ENCODE peak calls at places on chromosomes 7 and 10, in six cellular contexts. O is A549, H is HCT116, D is GM12878, P is endothelial cell of umbilical vein, T is K562. L is an unnamed sample.

GRCh38 chr10:110020265-110020664 is 12.5 kb downstream of the ADD3 start:
- DNase-seq in O (no peak), H (no peak), D (no peak), P (no peak), T (no peak), L (no peak)

GRCh38 chr10:103765981-103766380 is 89.4 kb downstream of the SH3PXD2A start:
- DNase-seq in O (no peak), H (no peak), D (no peak), P (no peak), T (no peak), L (peak; percentile 30)

GRCh38 chr10:67297637-67298181 is 371.9 kb downstream of the LRRTM3 start:
- DNase-seq in O (no peak), H (no peak), D (no peak), P (no peak), T (no peak), L (no peak)

GRCh38 chr10:99658622-99659030 is 683 bp upstream of the ENTPD7 start:
- DNase-seq in O (no peak), H (peak; percentile 12), D (no peak), P (peak; percentile 63), T (peak; percentile 32), L (peak; percentile 51)

GRCh38 chr7:157855016-157855415 is 518.2 kb downstream of the DNAJB6 start:
- DNase-seq in O (no peak), H (no peak), D (no peak), P (no peak), T (no peak), L (no peak)

GRCh38 chr10:35546824-35547225 is 58.3 kb upstream of the GJD4 start:
- DNase-seq in O (peak; percentile 35), H (no peak), D (no peak), P (no peak), T (no peak), L (no peak)

GRCh38 chr10:46231087-46231486 is 55.7 kb upstream of the ANTXRL start:
- DNase-seq in O (no peak), H (no peak), D (no peak), P (no peak), T (no peak), L (no peak)

GRCh38 chr7:106217089-106217542 is 67.7 kb downstream of the NAMPT start:
- DNase-seq in O (peak; percentile 38), H (peak; percentile 21), D (no peak), P (peak; percentile 86), T (peak; percentile 25), L (no peak)

GRCh38 chr7:106499897-106500296 is 161.1 kb downstream of the CCDC71L start:
- DNase-seq in O (no peak), H (no peak), D (no peak), P (no peak), T (no peak), L (no peak)

GRCh38 chr10:99598781-99599481 is 21.3 kb downstream of the SLC25A28 start:
- DNase-seq in O (no peak), H (no peak), D (no peak), P (no peak), T (no peak), L (no peak)

GRCh38 chr7:106464169-106464568 is 179.4 kb upstream of the NAMPT start:
- DNase-seq in O (no peak), H (no peak), D (no peak), P (no peak), T (no peak), L (no peak)

GRCh38 chr7:33748793-33749192 is 156.5 kb upstream of the BMPER start:
- DNase-seq in O (no peak), H (no peak), D (no peak), P (no peak), T (no peak), L (no peak)

GRCh38 chr10:77391605-77392235 is 245.9 kb downstream of the KCNMA1 start:
- DNase-seq in O (peak; percentile 74), H (peak; percentile 74), D (no peak), P (peak; percentile 63), T (peak; percentile 69), L (peak; percentile 66)

GRCh38 chr7:157652954-157653826 is 316.4 kb downstream of the DNAJB6 start:
- DNase-seq in O (no peak), H (no peak), D (no peak), P (no peak), T (no peak), L (no peak)

GRCh38 chr7:129561677-129562424 is 49.7 kb upstream of the NRF1 start:
- DNase-seq in O (no peak), H (no peak), D (no peak), P (no peak), T (no peak), L (peak; percentile 50)

GRCh38 chr7:97019710-97020109 is 4.9 kb downstream of the DLX5 start:
- DNase-seq in O (no peak), H (no peak), D (no peak), P (no peak), T (no peak), L (no peak)

GRCh38 chr10:12484945-12485805 is 135.8 kb downstream of the CAMK1D start:
- DNase-seq in O (no peak), H (no peak), D (peak; percentile 76), P (no peak), T (no peak), L (peak; percentile 12)

GRCh38 chr10:62038609-62039190 is 137.2 kb downstream of the ARID5B start:
- DNase-seq in O (peak; percentile 79), H (peak; percentile 38), D (no peak), P (peak; percentile 85), T (peak; percentile 74), L (peak; percentile 75)

GRCh38 chr7:138697535-138698182 is 3.5 kb downstream of the SVOPL start:
- DNase-seq in O (no peak), H (no peak), D (no peak), P (no peak), T (no peak), L (no peak)

GRCh38 chr10:131568866-131569265 is 257.3 kb upstream of the TCERG1L start:
- DNase-seq in O (no peak), H (no peak), D (no peak), P (no peak), T (no peak), L (no peak)

GRCh38 chr7:15571303-15571878 is 9.6 kb upstream of the AGMO start:
- DNase-seq in O (no peak), H (no peak), D (no peak), P (peak; percentile 82), T (no peak), L (no peak)

GRCh38 chr10:30893208-30893607 is 138.5 kb downstream of the ZNF438 start:
- DNase-seq in O (no peak), H (no peak), D (no peak), P (peak; percentile 64), T (no peak), L (peak; percentile 7)

GRCh38 chr7:96014617-96015016 is 242.3 kb downstream of the DYNC1I1 start:
- DNase-seq in O (no peak), H (no peak), D (no peak), P (no peak), T (no peak), L (no peak)

GRCh38 chr10:14382531-14382930 is 51.8 kb upstream of the FRMD4A start:
- DNase-seq in O (no peak), H (no peak), D (no peak), P (no peak), T (no peak), L (no peak)

GRCh38 chr10:132448248-132448731 is 51.3 kb downstream of the PWWP2B start:
- DNase-seq in O (peak; percentile 66), H (peak; percentile 54), D (peak; percentile 30), P (no peak), T (peak; percentile 88), L (peak; percentile 57)

GRCh38 chr7:140230862-140231778 is 54.3 kb upstream of the KDM7A start:
- DNase-seq in O (peak; percentile 71), H (peak; percentile 40), D (no peak), P (peak; percentile 49), T (peak; percentile 59), L (no peak)

GRCh38 chr10:127196227-127196954 is at the start of gene INSYN2A:
- DNase-seq in O (peak; percentile 43), H (no peak), D (no peak), P (peak; percentile 37), T (no peak), L (no peak)

GRCh38 chr10:50224330-50224952 is 26.9 kb downstream of the ASAH2 start:
- DNase-seq in O (peak; percentile 27), H (peak; percentile 65), D (peak; percentile 36), P (peak; percentile 55), T (peak; percentile 66), L (peak; percentile 82)
- TF ChIP-seq MAX in O (peak; percentile 62), H (peak; percentile 74), D (peak; percentile 54), P (no peak), T (no peak), L (peak; percentile 99)

DNA sequence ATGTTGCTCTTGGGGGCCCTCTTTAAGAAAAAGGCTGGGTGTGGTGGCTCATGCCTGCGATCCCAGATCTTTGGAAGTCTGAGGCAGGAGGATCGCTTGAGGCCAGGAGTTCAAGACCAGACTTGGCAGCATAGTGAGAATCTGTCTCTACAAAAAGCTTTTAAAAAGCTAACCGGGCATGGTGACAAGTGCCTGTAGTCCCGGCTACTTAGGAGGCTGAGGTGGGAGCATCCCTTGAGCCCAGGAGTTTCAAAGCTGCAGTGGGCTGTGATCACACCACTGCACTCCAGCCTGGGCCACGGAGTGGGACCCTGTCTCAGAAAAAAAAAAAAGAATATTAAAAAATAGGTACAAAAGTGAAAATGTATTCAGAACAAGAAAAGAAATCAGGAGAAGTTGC is 38.1 kb upstream of the SLC39A12 start:
- DNase-seq in O (no peak), H (no peak), D (no peak), P (no peak), T (no peak), L (no peak)
- TF ChIP-seq POLR2A in O (no peak), H (no peak), D (no peak), P (no peak), T (no peak), L (no peak)

GRCh38 chr10:75395171-75395954 is 6.2 kb downstream of the ZNF503 start:
- DNase-seq in O (peak; percentile 65), H (no peak), D (no peak), P (peak; percentile 27), T (peak; percentile 88), L (no peak)
- TF ChIP-seq MAX in O (no peak), H (no peak), D (no peak), P (no peak), T (no peak), L (no peak)

GRCh38 chr7:123987445-123987844 is 45.4 kb downstream of the TMEM229A start:
- DNase-seq in O (no peak), H (no peak), D (no peak), P (no peak), T (no peak), L (no peak)
- TF ChIP-seq POLR2A in O (no peak), H (no peak), D (no peak), P (no peak), T (no peak), L (no peak)

GRCh38 chr10:73439055-73439454 is 5.7 kb upstream of the MSS51 start:
- DNase-seq in O (no peak), H (no peak), D (no peak), P (no peak), T (no peak), L (no peak)

DNA sequence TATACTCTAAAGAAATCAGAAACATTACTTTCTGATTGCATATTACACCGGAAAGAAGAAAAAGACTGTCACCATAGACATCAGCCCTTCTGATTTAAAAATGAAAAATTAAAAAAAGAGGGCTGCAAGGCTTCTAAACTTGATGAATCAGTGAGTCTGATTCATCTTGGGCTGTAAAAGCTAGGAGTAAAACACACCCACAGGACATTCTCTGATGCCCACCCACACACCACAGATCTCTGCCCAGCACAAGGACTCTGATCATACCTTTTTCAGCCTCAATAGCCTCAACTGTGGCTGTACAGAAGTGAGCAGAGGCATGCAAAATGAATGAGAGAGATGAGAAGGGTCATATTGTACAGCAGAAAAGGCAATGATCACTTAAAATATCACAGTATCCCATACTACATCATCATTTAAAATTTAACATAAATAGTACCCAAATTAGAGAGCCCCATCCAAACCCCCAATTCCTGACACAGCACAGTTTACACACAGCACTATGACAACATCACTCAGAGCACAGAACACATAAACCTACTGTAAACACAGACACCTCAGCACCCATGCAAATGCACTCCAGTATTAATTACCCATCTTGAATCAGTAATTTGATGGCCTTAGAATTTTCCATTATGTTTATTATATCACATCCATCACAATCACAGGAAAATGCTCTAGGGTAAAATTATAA is 6.4 kb upstream of the MSS51 start:
- DNase-seq in O (no peak), H (no peak), D (no peak), P (no peak), T (no peak), L (no peak)
- TF ChIP-seq MAX in O (no peak), H (no peak), D (no peak), P (no peak), T (no peak), L (no peak)